ENCODE peak calls at places on chromosomes 1 and 21, in five cellular contexts. One of them, this sample, is unnamed.

GRCh38 chr1:60876952-60877351 is 205.4 kb upstream of the NFIA start:
- DNase-seq in activated CD8-positive, alpha-beta memory T cell treated with anti-CD3 and anti-CD28 coated beads for 24 hours: no peak
- DNase-seq in CD4-positive, alpha-beta memory T cell: no peak
- DNase-seq in heart right ventricle: no peak
- DNase-seq in DMS79: no peak
- DNase-seq in this sample: no peak

GRCh38 chr1:3711381-3711779 is 40.9 kb upstream of the CCDC27 start:
- DNase-seq in activated CD8-positive, alpha-beta memory T cell treated with anti-CD3 and anti-CD28 coated beads for 24 hours: no peak
- DNase-seq in CD4-positive, alpha-beta memory T cell: no peak
- DNase-seq in heart right ventricle: no peak
- DNase-seq in DMS79: no peak
- DNase-seq in this sample: no peak

GRCh38 chr1:9121891-9122409 is 7.0 kb downstream of the GPR157 start:
- DNase-seq in activated CD8-positive, alpha-beta memory T cell treated with anti-CD3 and anti-CD28 coated beads for 24 hours: peak
- DNase-seq in CD4-positive, alpha-beta memory T cell: peak
- DNase-seq in heart right ventricle: no peak
- DNase-seq in DMS79: no peak
- DNase-seq in this sample: no peak

GRCh38 chr1:57897581-57897980 is 473.7 kb upstream of the DAB1 start:
- DNase-seq in activated CD8-positive, alpha-beta memory T cell treated with anti-CD3 and anti-CD28 coated beads for 24 hours: no peak
- DNase-seq in CD4-positive, alpha-beta memory T cell: no peak
- DNase-seq in heart right ventricle: no peak
- DNase-seq in DMS79: no peak
- DNase-seq in this sample: no peak

GRCh38 chr1:77756052-77756754 is 3.4 kb downstream of the USP33 start:
- DNase-seq in activated CD8-positive, alpha-beta memory T cell treated with anti-CD3 and anti-CD28 coated beads for 24 hours: no peak
- DNase-seq in CD4-positive, alpha-beta memory T cell: no peak
- DNase-seq in heart right ventricle: no peak
- DNase-seq in DMS79: no peak
- DNase-seq in this sample: no peak

GRCh38 chr1:108149796-108150467 is 50.2 kb downstream of the SLC25A24 start:
- DNase-seq in activated CD8-positive, alpha-beta memory T cell treated with anti-CD3 and anti-CD28 coated beads for 24 hours: no peak
- DNase-seq in CD4-positive, alpha-beta memory T cell: no peak
- DNase-seq in heart right ventricle: no peak
- DNase-seq in DMS79: no peak
- DNase-seq in this sample: peak

GRCh38 chr1:227945891-227946623 is 1.7 kb downstream of the WNT9A start:
- DNase-seq in activated CD8-positive, alpha-beta memory T cell treated with anti-CD3 and anti-CD28 coated beads for 24 hours: no peak
- DNase-seq in CD4-positive, alpha-beta memory T cell: peak
- DNase-seq in heart right ventricle: peak
- DNase-seq in DMS79: peak
- DNase-seq in this sample: peak

GRCh38 chr1:89547563-89548485 is 23.2 kb downstream of the LRRC8B start:
- DNase-seq in activated CD8-positive, alpha-beta memory T cell treated with anti-CD3 and anti-CD28 coated beads for 24 hours: peak
- DNase-seq in CD4-positive, alpha-beta memory T cell: no peak
- DNase-seq in heart right ventricle: no peak
- DNase-seq in DMS79: no peak
- DNase-seq in this sample: peak

GRCh38 chr1:218250492-218250891 is 34.6 kb upstream of the RRP15 start:
- DNase-seq in activated CD8-positive, alpha-beta memory T cell treated with anti-CD3 and anti-CD28 coated beads for 24 hours: no peak
- DNase-seq in CD4-positive, alpha-beta memory T cell: no peak
- DNase-seq in heart right ventricle: no peak
- DNase-seq in DMS79: no peak
- DNase-seq in this sample: no peak

GRCh38 chr21:29680273-29680672 is 259.5 kb downstream of the GRIK1 start:
- DNase-seq in activated CD8-positive, alpha-beta memory T cell treated with anti-CD3 and anti-CD28 coated beads for 24 hours: no peak
- DNase-seq in CD4-positive, alpha-beta memory T cell: no peak
- DNase-seq in heart right ventricle: no peak
- DNase-seq in DMS79: no peak
- DNase-seq in this sample: no peak

GRCh38 chr1:150516050-150516591 is 569 bp downstream of the FALEC start:
- DNase-seq in activated CD8-positive, alpha-beta memory T cell treated with anti-CD3 and anti-CD28 coated beads for 24 hours: peak
- DNase-seq in CD4-positive, alpha-beta memory T cell: no peak
- DNase-seq in heart right ventricle: no peak
- DNase-seq in DMS79: no peak
- DNase-seq in this sample: no peak

GRCh38 chr21:45004481-45005263 is 64.8 kb downstream of the SLX9 start:
- DNase-seq in activated CD8-positive, alpha-beta memory T cell treated with anti-CD3 and anti-CD28 coated beads for 24 hours: no peak
- DNase-seq in CD4-positive, alpha-beta memory T cell: no peak
- DNase-seq in heart right ventricle: no peak
- DNase-seq in DMS79: no peak
- DNase-seq in this sample: no peak

GRCh38 chr1:176469450-176469985 is 6.5 kb downstream of the PAPPA2 start:
- DNase-seq in activated CD8-positive, alpha-beta memory T cell treated with anti-CD3 and anti-CD28 coated beads for 24 hours: no peak
- DNase-seq in CD4-positive, alpha-beta memory T cell: no peak
- DNase-seq in heart right ventricle: no peak
- DNase-seq in DMS79: no peak
- DNase-seq in this sample: peak